ENCODE peak calls at places on chromosomes 12 and 14, in four cellular contexts. O, W, V and A are unnamed samples.

GRCh38 chr12:118850244-118850825 is 131.0 kb upstream of the SRRM4 start:
- DNase-seq in O (no peak), W (no peak), V (no peak), A (no peak)

GRCh38 chr14:73973497-73973896 is 23.4 kb downstream of the COQ6 start:
- DNase-seq in O (no peak), W (no peak), V (no peak), A (no peak)

GRCh38 chr12:50734409-50735263 is 29.3 kb upstream of the ATF1 start:
- DNase-seq in O (peak), W (no peak), V (no peak), A (no peak)

GRCh38 chr12:101859664-101860607 is 17.4 kb upstream of the DRAM1 start:
- DNase-seq in O (peak), W (no peak), V (no peak), A (no peak)

GRCh38 chr12:117441751-117442150 is 80.3 kb upstream of the NOS1 start:
- DNase-seq in O (no peak), W (no peak), V (peak), A (peak)

GRCh38 chr12:88393017-88393767 is 187.1 kb downstream of the KITLG start:
- DNase-seq in O (peak), W (no peak), V (no peak), A (no peak)

GRCh38 chr14:86675059-86675458 is 1145.1 kb downstream of the FLRT2 start:
- DNase-seq in O (no peak), W (no peak), V (no peak), A (no peak)

GRCh38 chr12:8038659-8039114 is 6.2 kb downstream of the FOXJ2 start:
- DNase-seq in O (peak), W (peak), V (peak), A (peak)

GRCh38 chr14:98725676-98726075 is 546.3 kb downstream of the BCL11B start:
- DNase-seq in O (no peak), W (no peak), V (no peak), A (no peak)

GRCh38 chr14:99604766-99605298 is 825 bp upstream of the CCDC85C start:
- DNase-seq in O (peak), W (no peak), V (no peak), A (no peak)

GRCh38 chr12:5022030-5022429 is 21.6 kb upstream of the KCNA5 start:
- DNase-seq in O (peak), W (no peak), V (no peak), A (no peak)

GRCh38 chr12:111141205-111141604 is 220.8 kb upstream of the MYL2 start:
- DNase-seq in O (no peak), W (no peak), V (no peak), A (no peak)

GRCh38 chr12:113120670-113121370 is 14.7 kb downstream of the RASAL1 start:
- DNase-seq in O (no peak), W (no peak), V (no peak), A (no peak)

GRCh38 chr14:100810435-100810834 is 15.5 kb upstream of the MEG3 start:
- DNase-seq in O (no peak), W (no peak), V (no peak), A (no peak)

GRCh38 chr14:81187832-81188522 is 32.8 kb downstream of the GTF2A1 start:
- DNase-seq in O (no peak), W (no peak), V (no peak), A (no peak)
- H3K27ac ChIP-seq in O (no peak), W (no peak), V (no peak), A (no peak)

DNA sequence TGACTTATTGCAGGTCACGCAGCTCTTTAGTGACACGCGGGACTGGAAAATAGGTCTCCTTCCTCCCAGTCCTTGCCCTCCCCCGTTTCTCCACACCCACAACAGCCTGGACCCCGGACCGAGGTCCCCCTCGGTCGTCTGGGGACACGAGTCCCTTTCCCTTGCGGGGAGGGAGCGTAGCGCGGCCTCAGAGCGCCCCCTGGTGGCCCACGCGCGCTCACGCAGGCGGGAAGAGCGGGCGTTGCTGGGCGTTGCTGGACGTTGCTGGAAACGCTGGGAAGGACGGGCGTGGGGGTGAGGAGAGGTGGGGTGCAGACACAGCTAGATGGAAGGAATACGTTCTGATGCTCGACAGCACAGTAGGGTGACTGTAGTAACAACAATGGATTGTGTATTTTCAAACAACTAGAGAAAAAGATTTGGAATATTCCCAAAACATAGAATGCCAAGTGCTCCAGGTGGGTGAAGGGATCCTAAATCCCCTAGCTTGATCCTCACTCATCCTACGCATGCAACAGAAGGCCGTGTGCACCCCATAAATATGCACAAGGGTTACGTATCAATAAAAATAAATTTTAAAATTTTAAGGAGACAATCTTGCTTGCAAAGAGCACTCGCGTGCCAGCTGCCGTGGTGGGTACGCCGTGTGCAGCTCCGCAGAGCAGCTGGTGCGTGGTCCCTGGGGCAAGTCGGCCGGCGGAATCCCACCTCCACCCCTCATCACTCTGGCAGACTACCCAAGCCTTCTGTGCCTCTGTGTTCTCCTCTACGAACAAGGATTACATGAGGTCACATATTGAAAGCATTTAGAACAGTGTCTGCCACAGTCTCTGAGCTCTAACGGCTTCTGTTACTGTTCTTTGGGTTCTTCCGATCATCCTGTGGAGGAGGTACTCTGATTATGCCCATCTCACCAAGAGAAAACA is 87.4 kb downstream of the B4GALNT3 start:
- DNase-seq in O (peak), W (no peak), V (peak), A (peak)
- H3K27ac ChIP-seq in O (no peak), W (no peak), V (peak), A (no peak)

GRCh38 chr12:94671917-94672316 is 21.6 kb upstream of the TMCC3 start:
- DNase-seq in O (no peak), W (no peak), V (no peak), A (no peak)

GRCh38 chr12:94666158-94666557 is 15.8 kb upstream of the TMCC3 start:
- DNase-seq in O (no peak), W (no peak), V (no peak), A (no peak)

GRCh38 chr12:94670885-94671284 is 20.5 kb upstream of the TMCC3 start:
- DNase-seq in O (no peak), W (no peak), V (no peak), A (no peak)

GRCh38 chr12:94667031-94667540 is 16.7 kb upstream of the TMCC3 start:
- DNase-seq in O (no peak), W (no peak), V (no peak), A (no peak)

GRCh38 chr12:94670075-94670474 is 19.7 kb upstream of the TMCC3 start:
- DNase-seq in O (no peak), W (no peak), V (no peak), A (no peak)
- H3K27ac ChIP-seq in O (no peak), W (no peak), V (no peak), A (no peak)

DNA sequence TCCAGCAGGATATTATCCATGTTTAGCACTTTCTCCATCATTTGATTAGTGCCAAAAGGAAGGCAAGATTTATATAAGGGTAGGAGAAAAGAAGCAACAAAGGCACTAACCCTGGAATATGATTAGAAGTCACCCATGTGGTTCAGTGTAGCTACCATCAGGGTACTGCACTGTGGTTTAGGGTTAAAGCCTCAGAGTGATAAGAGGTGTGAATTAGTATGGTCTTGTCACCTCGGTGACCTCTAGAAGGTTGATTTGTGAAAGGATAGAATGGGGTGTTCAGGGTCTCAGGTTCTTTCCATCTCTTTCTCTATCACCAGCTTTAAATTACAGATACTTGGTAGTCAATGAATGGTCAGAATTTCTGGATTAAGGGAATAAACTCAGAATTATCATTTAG is 103.0 kb upstream of the TMTC2 start:
- DNase-seq in O (no peak), W (no peak), V (no peak), A (no peak)
- H3K27ac ChIP-seq in O (no peak), W (no peak), V (no peak), A (no peak)

GRCh38 chr12:65828711-65829339 is 4.5 kb downstream of the HMGA2 start:
- DNase-seq in O (no peak), W (no peak), V (no peak), A (no peak)
- H3K27ac ChIP-seq in O (no peak), W (no peak), V (no peak), A (no peak)